ENCODE peak calls at places on chromosomes 16 and 17, in seven cellular contexts. R is H9, Y is IMR-90, M is trophoblast cell, E is neuronal stem cell, Z is H1, A is mesenchymal stem cell. V is an unnamed sample.

GRCh38 chr17:46030752-46031151 is 31.7 kb downstream of the STH start:
- DNase-seq in A (no peak), Z (no peak), Y (no peak), R (no peak), E (no peak), M (no peak), V (no peak)

GRCh38 chr16:86294535-86294934 is 215.8 kb upstream of the FOXF1 start:
- DNase-seq in Y (peak), R (no peak), Z (no peak), E (no peak), A (peak), M (no peak), V (no peak)

GRCh38 chr17:80082403-80083135 is 18.8 kb upstream of the GAA start:
- DNase-seq in Y (peak), A (peak), R (peak), M (peak), Z (peak), E (peak), V (peak)

GRCh38 chr17:50350733-50351132 is 4.8 kb downstream of the XYLT2 start:
- DNase-seq in E (no peak), A (no peak), R (no peak), Y (no peak), M (no peak), Z (no peak), V (no peak)

GRCh38 chr16:65756163-65756562 is 610.3 kb upstream of the CDH5 start:
- DNase-seq in Z (no peak), A (no peak), Y (no peak), E (no peak), M (no peak), R (no peak), V (no peak)

GRCh38 chr16:81457326-81458133 is 12.9 kb downstream of the CMIP start:
- DNase-seq in Y (peak), Z (no peak), A (peak), M (peak), R (no peak), E (no peak), V (peak)

GRCh38 chr17:10737168-10737622 is 7.4 kb upstream of the TMEM220 start:
- DNase-seq in E (no peak), M (peak), Y (peak), R (peak), A (peak), Z (no peak), V (peak)

GRCh38 chr16:69110406-69110805 is 5.0 kb downstream of the HAS3 start:
- DNase-seq in M (no peak), Z (no peak), R (no peak), A (no peak), E (no peak), Y (no peak), V (no peak)

GRCh38 chr17:40646791-40647548 is 648 bp downstream of the SMARCE1 start:
- DNase-seq in A (peak), Z (no peak), Y (peak), M (peak), R (no peak), E (no peak), V (peak)

GRCh38 chr16:57000271-57001025 is 11.1 kb downstream of the NLRC5 start:
- DNase-seq in E (no peak), A (peak), Z (no peak), R (no peak), Y (peak), M (no peak), V (no peak)

GRCh38 chr16:9061358-9061813 is 30.1 kb upstream of the HAPSTR1 start:
- DNase-seq in M (no peak), Z (no peak), A (peak), E (no peak), R (no peak), Y (peak), V (no peak)

GRCh38 chr17:72622661-72623433 is 469.6 kb downstream of the SLC39A11 start:
- DNase-seq in R (no peak), M (peak), E (no peak), Z (no peak), A (no peak), Y (no peak), V (no peak)

GRCh38 chr16:8621221-8621571 is 302 bp upstream of the METTL22 start:
- DNase-seq in R (no peak), M (no peak), E (no peak), A (no peak), Z (no peak), Y (no peak), V (no peak)

GRCh38 chr17:57288034-57288752 is 31.9 kb downstream of the MSI2 start:
- DNase-seq in E (no peak), R (no peak), M (peak), Z (no peak), A (peak), Y (peak), V (no peak)

GRCh38 chr16:85867189-85867588 is 31.8 kb upstream of the IRF8 start:
- DNase-seq in E (no peak), R (no peak), A (no peak), Z (no peak), Y (no peak), M (no peak), V (no peak)

GRCh38 chr17:78862073-78863023 is 21.7 kb upstream of the USP36 start:
- DNase-seq in E (no peak), A (peak), M (peak), R (no peak), Y (peak), Z (no peak), V (peak)

GRCh38 chr17:5772720-5773119 is 188.4 kb upstream of the NLRP1 start:
- DNase-seq in A (peak), E (no peak), Y (peak), Z (no peak), R (no peak), M (peak), V (peak)

GRCh38 chr16:64238576-64238975 is 883.3 kb downstream of the CDH11 start:
- DNase-seq in M (no peak), Z (no peak), Y (peak), R (no peak), A (no peak), E (no peak), V (no peak)

GRCh38 chr17:64277831-64278562 is 14.9 kb upstream of the TEX2 start:
- DNase-seq in M (no peak), Z (no peak), E (no peak), Y (peak), R (no peak), A (peak), V (no peak)

GRCh38 chr16:66502020-66502913 is 47.7 kb downstream of the TK2 start:
- DNase-seq in A (peak), R (no peak), M (peak), Z (no peak), Y (peak), E (no peak), V (no peak)

GRCh38 chr16:50719401-50720337 is 22.2 kb upstream of the CYLD start:
- DNase-seq in Z (no peak), R (peak), E (no peak), Y (no peak), A (no peak), M (no peak), V (peak)

GRCh38 chr16:2039286-2040030 is 8.2 kb downstream of the NTHL1 start:
- DNase-seq in M (no peak), R (no peak), E (no peak), A (peak), Y (peak), Z (no peak), V (no peak)

GRCh38 chr17:1779571-1780074 is 17.8 kb downstream of the SERPINF1 start:
- DNase-seq in M (no peak), Z (no peak), Y (peak), E (no peak), R (no peak), A (peak), V (no peak)

GRCh38 chr16:50202926-50203624 is 50.0 kb downstream of the TENT4B start:
- DNase-seq in A (peak), E (no peak), M (peak), R (no peak), Z (no peak), Y (peak), V (peak)

GRCh38 chr16:10831899-10832886 is 13.6 kb upstream of the TVP23A start:
- DNase-seq in M (peak), Y (no peak), E (no peak), Z (no peak), A (no peak), R (no peak), V (no peak)
- H3K23ac ChIP-seq in M (no peak), Y (no peak), E (no peak), Z (no peak), A (no peak), R (no peak), V (no peak)

GRCh38 chr17:16187642-16188041 is 27.7 kb downstream of the NCOR1 start:
- DNase-seq in E (no peak), M (no peak), R (no peak), Z (no peak), Y (no peak), A (no peak), V (no peak)
- H3K27ac ChIP-seq in E (no peak), M (no peak), R (no peak), Z (no peak), Y (no peak), A (no peak), V (no peak)

DNA sequence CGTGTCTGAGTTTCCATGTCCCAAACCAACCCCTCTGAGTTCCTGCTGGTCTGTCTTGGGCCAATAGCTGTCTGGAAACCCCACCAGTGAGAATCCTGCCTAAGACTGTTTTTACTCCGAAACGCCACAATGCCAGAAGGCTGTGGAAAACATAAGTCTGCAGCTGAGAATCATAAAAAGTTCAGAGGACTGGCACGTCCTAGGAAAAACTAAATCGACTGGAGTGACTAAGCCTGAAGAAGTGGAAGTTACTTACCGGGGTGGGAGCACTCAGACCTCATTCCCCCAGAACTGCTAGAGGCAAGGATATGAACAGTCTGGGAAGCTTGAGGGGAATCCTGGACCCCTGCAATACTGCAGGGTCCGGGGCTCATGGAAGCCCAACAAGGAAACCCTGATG is 13.3 kb downstream of the LRRC75A start:
- DNase-seq in E (no peak), A (no peak), Z (no peak), Y (no peak), M (no peak), R (no peak), V (no peak)
- H3K23ac ChIP-seq in E (no peak), A (no peak), Z (no peak), Y (no peak), M (no peak), R (no peak), V (no peak)

GRCh38 chr17:62859146-62859545 is 51.0 kb upstream of the MARCHF10 start:
- DNase-seq in M (no peak), R (no peak), A (no peak), Y (peak), Z (no peak), E (no peak), V (no peak)

GRCh38 chr17:62865586-62865985 is 57.5 kb upstream of the MARCHF10 start:
- DNase-seq in M (no peak), E (no peak), A (no peak), Y (no peak), R (no peak), Z (no peak), V (no peak)

GRCh38 chr17:62857526-62857925 is 49.4 kb upstream of the MARCHF10 start:
- DNase-seq in Z (no peak), Y (no peak), M (no peak), R (no peak), E (no peak), A (no peak), V (no peak)

GRCh38 chr17:62862251-62862650 is 54.1 kb upstream of the MARCHF10 start:
- DNase-seq in R (no peak), Y (no peak), A (no peak), Z (no peak), M (peak), E (no peak), V (no peak)

GRCh38 chr17:62860962-62861873 is 53.1 kb upstream of the MARCHF10 start:
- DNase-seq in A (no peak), M (peak), Y (peak), Z (no peak), R (no peak), E (no peak), V (peak)
- H3K27ac ChIP-seq in A (no peak), M (peak), Y (no peak), Z (no peak), R (no peak), E (no peak), V (no peak)

GRCh38 chr17:47968836-47969235 is 2.1 kb upstream of the CDK5RAP3 start:
- DNase-seq in R (no peak), Z (no peak), M (no peak), A (peak), Y (peak), E (no peak), V (no peak)

GRCh38 chr17:47969975-47970724 is 763 bp upstream of the CDK5RAP3 start:
- DNase-seq in Z (no peak), R (no peak), E (no peak), A (no peak), M (no peak), Y (no peak), V (no peak)

GRCh38 chr17:47967607-47968252 is 3.2 kb upstream of the CDK5RAP3 start:
- DNase-seq in A (peak), Z (no peak), E (no peak), M (peak), R (no peak), Y (peak), V (peak)

GRCh38 chr17:47973541-47973940 is 2.6 kb downstream of the CDK5RAP3 start:
- DNase-seq in Y (no peak), R (no peak), Z (no peak), M (no peak), A (no peak), E (no peak), V (no peak)

GRCh38 chr17:47970725-47971511 is at the start of gene CDK5RAP3:
- DNase-seq in R (peak), Z (peak), E (peak), Y (peak), A (peak), M (peak), V (peak)
- H3K23ac ChIP-seq in R (no peak), Z (no peak), E (peak), Y (peak), A (no peak), M (peak), V (no peak)

DNA sequence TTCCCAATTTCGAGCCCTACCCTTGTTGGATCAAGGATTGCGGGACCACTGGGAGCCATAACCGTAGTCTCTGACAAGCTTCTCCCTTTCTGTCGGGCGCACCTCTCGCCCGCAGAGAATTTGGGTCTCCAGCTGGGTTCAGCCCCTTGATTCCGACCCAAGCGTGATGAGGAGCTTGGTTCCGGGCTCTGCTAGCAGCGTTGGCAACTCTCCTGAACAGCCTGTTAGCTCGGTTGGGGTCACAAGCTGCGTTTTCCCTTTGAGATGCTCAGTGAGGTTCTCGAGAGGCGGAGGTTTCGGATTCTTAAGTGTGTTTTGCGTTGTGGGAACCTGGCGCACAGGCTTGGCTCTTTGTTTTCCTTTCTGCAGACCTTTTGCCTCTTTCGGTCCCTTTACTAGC is 667 bp downstream of the ATXN1L start:
- DNase-seq in Y (no peak), R (no peak), E (no peak), A (peak), Z (no peak), M (no peak), V (peak)
- H3K27ac ChIP-seq in Y (peak), R (no peak), E (no peak), A (no peak), Z (peak), M (no peak), V (no peak)

DNA sequence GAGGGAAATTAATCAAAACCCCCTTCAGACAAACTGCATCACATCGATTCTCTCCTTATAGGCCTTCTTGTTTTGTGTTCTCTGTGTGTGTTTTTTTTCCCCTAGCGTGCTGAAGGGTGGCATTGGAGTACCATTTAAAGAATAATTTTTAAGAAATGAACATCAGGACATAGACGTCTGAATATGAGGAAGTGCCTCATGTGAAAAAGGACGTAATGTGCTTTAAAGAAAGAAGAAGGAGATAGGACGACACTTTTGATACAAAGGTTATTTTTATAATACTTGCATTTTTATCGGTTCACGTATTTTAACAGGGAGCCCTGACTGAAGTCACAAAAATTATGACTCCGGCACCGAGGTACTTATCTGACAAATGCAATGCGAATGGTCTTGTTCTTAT is 606.4 kb downstream of the MAF start:
- DNase-seq in M (peak), E (no peak), Y (no peak), A (no peak), Z (no peak), R (no peak), V (no peak)
- H3K23ac ChIP-seq in M (no peak), E (no peak), Y (no peak), A (no peak), Z (no peak), R (no peak), V (no peak)

GRCh38 chr16:48369765-48370164 is 15.4 kb downstream of the SIAH1 start:
- DNase-seq in M (no peak), Z (no peak), A (no peak), R (no peak), E (no peak), Y (no peak), V (peak)
- H3K27ac ChIP-seq in M (no peak), Z (no peak), A (no peak), R (no peak), E (no peak), Y (no peak), V (no peak)

GRCh38 chr16:54143410-54143809 is 143.2 kb downstream of the IRX3 start:
- DNase-seq in M (no peak), Y (no peak), Z (no peak), A (no peak), R (no peak), E (no peak), V (no peak)

GRCh38 chr16:54143934-54144333 is 142.7 kb downstream of the IRX3 start:
- DNase-seq in E (no peak), A (no peak), Z (no peak), Y (no peak), R (no peak), M (no peak), V (peak)

GRCh38 chr16:54142787-54143186 is 143.8 kb downstream of the IRX3 start:
- DNase-seq in R (no peak), E (no peak), Y (no peak), M (peak), A (no peak), Z (no peak), V (no peak)

GRCh38 chr16:54140057-54140787 is 146.4 kb downstream of the IRX3 start:
- DNase-seq in Z (no peak), M (no peak), E (no peak), R (no peak), Y (peak), A (peak), V (peak)

GRCh38 chr16:54140788-54141136 is 145.8 kb downstream of the IRX3 start:
- DNase-seq in A (no peak), R (no peak), M (no peak), Y (no peak), E (no peak), Z (no peak), V (no peak)
- H3K23ac ChIP-seq in A (no peak), R (no peak), M (no peak), Y (no peak), E (no peak), Z (no peak), V (no peak)

DNA sequence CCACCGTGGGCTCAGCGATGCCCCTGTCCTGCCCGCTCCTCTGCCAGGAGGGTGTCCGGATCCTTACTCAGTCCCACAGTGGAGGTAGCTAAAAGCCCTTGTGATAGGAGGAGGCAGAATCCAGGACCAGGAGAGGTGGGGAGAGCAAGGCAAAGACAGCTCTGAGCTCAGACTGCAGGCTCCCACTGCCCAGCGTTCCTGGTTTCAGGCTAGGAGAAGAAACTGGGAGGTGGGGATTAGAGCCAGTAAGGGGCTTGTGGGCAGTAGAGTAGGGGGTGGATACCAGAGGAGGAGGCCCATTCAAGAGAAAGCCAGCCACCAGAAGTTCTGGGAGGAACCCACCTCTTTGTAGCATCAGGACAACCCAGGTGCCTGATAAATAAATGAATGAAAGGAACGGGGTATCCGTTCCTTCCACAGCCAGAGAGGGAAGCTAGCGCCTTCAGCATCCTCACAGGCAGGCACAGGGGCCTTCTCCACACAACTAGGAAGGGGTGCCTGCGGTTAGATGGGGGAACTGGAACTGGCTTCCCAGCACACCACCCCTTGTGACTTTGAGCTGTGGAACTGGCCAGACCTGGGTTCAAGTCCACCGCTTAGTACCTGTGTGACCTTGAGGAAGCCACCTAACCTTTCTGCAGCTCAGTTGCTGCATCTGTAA is 2.3 kb downstream of the IL21R start:
- DNase-seq in A (no peak), Z (no peak), E (no peak), R (no peak), Y (no peak), M (no peak), V (no peak)
- H3K27ac ChIP-seq in A (no peak), Z (no peak), E (no peak), R (no peak), Y (no peak), M (no peak), V (no peak)